ENCODE peak calls at places on chromosomes 3 and 15, in ten cellular contexts. S is AG10803; A is left lung; P is breast epithelium; E is ovary; L is CD8-positive, alpha-beta T cell; K is uterus; Y is endodermal cell; R is nephron progenitor cell; G is psoas muscle. Q is an unnamed sample.
A peak's percentile ranks its signal among the peaks of the same experiment; 100 is the strongest.

GRCh38 chr3:71069797-71070196 is 513.7 kb downstream of the FOXP1 start:
- DNase-seq in G (peak; percentile 46), S (peak; percentile 45), L (peak; percentile 70), R (peak; percentile 22), Y (peak; percentile 83), K (peak; percentile 60), A (peak; percentile 60), P (no peak), E (peak; percentile 64), Q (no peak)

GRCh38 chr3:140341213-140341612 is 336.7 kb upstream of the TRIM42 start:
- DNase-seq in S (no peak), G (no peak), L (no peak), E (no peak), R (peak; percentile 37), K (no peak), P (no peak), A (no peak), Y (no peak), Q (no peak)

GRCh38 chr3:68436619-68437411 is 495.5 kb downstream of the TAFA4 start:
- DNase-seq in K (no peak), R (no peak), L (no peak), A (no peak), Y (no peak), P (no peak), S (no peak), G (no peak), E (no peak), Q (no peak)

GRCh38 chr3:80688814-80689213 is 921.0 kb upstream of the ROBO1 start:
- DNase-seq in Y (no peak), E (no peak), L (no peak), R (no peak), A (no peak), G (no peak), P (no peak), S (no peak), K (no peak), Q (no peak)

GRCh38 chr3:33299395-33300081 is 22.3 kb downstream of the FBXL2 start:
- DNase-seq in P (no peak), K (no peak), R (no peak), Y (no peak), E (no peak), G (no peak), A (no peak), S (peak; percentile 83), L (no peak), Q (no peak)

GRCh38 chr3:31043184-31043819 is 148.8 kb upstream of the GADL1 start:
- DNase-seq in S (peak; percentile 56), R (no peak), Y (no peak), E (no peak), K (no peak), P (no peak), A (no peak), L (no peak), G (no peak), Q (no peak)

GRCh38 chr3:37974121-37974927 is 16.3 kb upstream of the VILL start:
- DNase-seq in A (peak; percentile 71), K (peak; percentile 50), R (peak; percentile 68), G (peak; percentile 55), E (no peak), S (peak; percentile 56), Y (peak; percentile 93), L (peak; percentile 72), P (no peak), Q (peak; percentile 56)

GRCh38 chr3:43632269-43632733 is 10.5 kb upstream of the ANO10 start:
- DNase-seq in A (no peak), P (no peak), E (no peak), G (no peak), L (no peak), K (no peak), S (peak; percentile 82), Y (no peak), R (no peak), Q (no peak)

GRCh38 chr3:76436895-76437294 is 603.0 kb upstream of the ROBO2 start:
- DNase-seq in R (no peak), Y (no peak), K (no peak), L (no peak), S (peak; percentile 41), P (no peak), A (no peak), G (no peak), E (no peak), Q (no peak)

GRCh38 chr3:177177670-177178295 is 19.5 kb downstream of the TBL1XR1 start:
- DNase-seq in E (no peak), G (no peak), K (no peak), A (no peak), S (no peak), L (no peak), Y (no peak), R (no peak), P (no peak), Q (no peak)

GRCh38 chr3:10419637-10420232 is 85.7 kb downstream of the ATP2B2 start:
- DNase-seq in G (no peak), E (no peak), K (no peak), S (no peak), P (no peak), R (no peak), Y (no peak), L (peak; percentile 11), A (no peak), Q (no peak)

GRCh38 chr15:90217671-90218394 is 15.9 kb downstream of the CIB1 start:
- DNase-seq in K (no peak), G (no peak), P (no peak), L (no peak), E (no peak), Y (no peak), S (no peak), R (no peak), A (no peak), Q (no peak)

GRCh38 chr15:90223441-90224165 is 10.1 kb downstream of the CIB1 start:
- DNase-seq in S (no peak), A (no peak), R (no peak), P (no peak), Y (no peak), L (no peak), E (no peak), G (no peak), K (no peak), Q (no peak)

GRCh38 chr15:90221251-90221900 is 12.4 kb downstream of the CIB1 start:
- DNase-seq in Y (peak; percentile 91), L (no peak), A (peak; percentile 81), E (peak; percentile 84), G (peak; percentile 63), K (peak; percentile 72), R (peak; percentile 63), P (no peak), S (peak; percentile 90), Q (no peak)

GRCh38 chr15:90222538-90222937 is 11.2 kb downstream of the CIB1 start:
- DNase-seq in A (no peak), R (no peak), K (no peak), G (no peak), Y (no peak), L (no peak), S (no peak), P (no peak), E (no peak), Q (no peak)

DNA sequence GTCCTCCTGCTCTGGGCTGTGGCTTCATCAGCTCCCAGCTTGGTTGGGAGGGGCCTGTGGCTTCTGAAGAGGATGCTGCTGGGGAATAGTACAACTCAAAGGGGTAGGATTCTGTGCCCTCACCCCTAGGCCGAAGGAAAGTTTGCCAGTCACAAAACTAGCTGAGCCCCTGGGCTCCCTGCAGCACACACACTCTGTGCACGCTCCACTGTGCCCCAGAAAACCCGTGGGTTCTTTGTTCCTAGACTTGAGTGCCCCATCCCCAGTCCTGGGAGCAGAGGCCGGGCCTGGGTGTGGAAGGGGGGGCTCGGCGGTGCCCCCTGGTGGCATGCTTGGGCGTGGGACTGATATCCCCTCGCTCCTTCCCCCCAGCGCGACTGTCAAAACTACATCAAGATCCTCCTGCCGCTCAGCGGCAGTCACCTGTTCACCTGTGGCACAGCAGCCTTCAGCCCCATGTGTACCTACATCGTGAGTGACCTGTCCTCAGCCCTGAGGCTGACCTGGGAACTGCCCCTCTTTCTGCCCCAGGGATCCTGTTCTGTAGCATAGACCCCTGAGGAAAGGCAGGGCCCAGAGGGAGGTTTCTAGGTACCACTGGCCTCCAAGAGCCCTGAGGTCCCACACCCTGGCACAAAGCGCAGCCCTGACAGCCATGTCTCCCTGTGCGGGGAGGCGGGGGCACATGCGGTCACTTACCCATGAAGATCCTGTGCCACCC is 14.2 kb downstream of the CIB1 start:
- DNase-seq in S (no peak), L (peak; percentile 72), P (no peak), E (no peak), G (peak; percentile 53), R (peak; percentile 70), A (no peak), Y (peak; percentile 86), K (no peak), Q (peak; percentile 61)
- TF ChIP-seq CTCF in S (peak; percentile 53), L (peak; percentile 68), P (peak; percentile 53), E (peak; percentile 41), G (peak; percentile 56), R (peak; percentile 73), A (peak; percentile 63), Y (peak; percentile 87), K (peak; percentile 57), Q (peak; percentile 57)

GRCh38 chr3:113552851-113553250 is 20.5 kb downstream of the SIDT1 start:
- DNase-seq in G (no peak), A (no peak), S (no peak), K (no peak), Y (no peak), L (peak; percentile 30), P (no peak), R (no peak), E (no peak), Q (no peak)
- TF ChIP-seq CTCF in G (no peak), A (no peak), S (no peak), K (no peak), Y (peak; percentile 56), L (peak; percentile 40), P (no peak), R (no peak), E (no peak), Q (no peak)

GRCh38 chr3:123536153-123536895 is 48.5 kb downstream of the HACD2 start:
- DNase-seq in G (no peak), R (no peak), E (no peak), S (no peak), K (no peak), L (no peak), P (no peak), Y (no peak), A (no peak), Q (no peak)
- TF ChIP-seq CTCF in G (no peak), R (no peak), E (no peak), S (no peak), K (no peak), L (no peak), P (no peak), Y (no peak), A (no peak), Q (no peak)

DNA sequence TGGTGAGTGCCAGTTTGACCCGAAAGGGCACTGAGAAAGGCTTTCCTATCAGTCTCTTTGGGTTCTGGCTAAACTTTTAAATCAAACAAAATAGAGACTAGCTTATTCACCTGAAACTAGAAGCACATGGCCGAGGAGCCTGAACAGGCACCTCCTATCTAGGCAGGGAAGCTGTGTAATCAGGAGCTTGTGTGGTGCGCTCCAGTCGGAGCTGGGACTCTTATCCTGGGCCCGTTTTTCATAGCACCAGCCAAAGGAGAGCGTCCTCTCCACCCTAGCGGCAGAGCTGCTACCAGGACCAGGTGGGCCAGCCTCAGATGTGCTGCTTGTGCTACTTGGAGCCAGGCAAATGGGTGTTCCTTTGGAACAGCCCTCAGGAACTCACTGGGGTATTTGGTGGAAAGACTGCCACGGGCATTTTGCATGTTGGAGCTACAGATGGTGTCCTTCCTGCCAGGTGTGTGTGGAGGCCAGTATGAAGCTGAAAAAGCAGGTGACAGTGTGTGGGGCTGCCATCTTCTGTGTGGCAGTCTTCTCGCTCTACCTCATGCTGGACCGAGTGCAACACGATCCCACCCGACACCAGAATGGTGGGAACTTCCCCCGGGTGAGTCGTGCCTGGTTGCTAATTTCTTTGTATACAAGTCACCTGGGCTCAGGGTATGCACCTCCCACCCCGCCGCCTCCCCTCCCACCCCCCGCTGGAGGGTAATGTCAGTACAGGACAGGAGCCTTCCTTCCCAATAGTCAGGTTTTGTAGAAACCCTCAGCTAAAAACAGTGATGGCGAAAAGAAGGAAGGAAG is 833 bp downstream of the MAN2A2 start:
- DNase-seq in K (no peak), R (no peak), A (no peak), L (no peak), P (no peak), Y (peak; percentile 88), S (no peak), G (no peak), E (no peak), Q (no peak)
- TF ChIP-seq CTCF in K (no peak), R (no peak), A (no peak), L (no peak), P (no peak), Y (peak; percentile 65), S (no peak), G (no peak), E (no peak), Q (no peak)

Q was measured in mesothelial cell of epicardium.